ENCODE peak calls at places on chromosomes 11 and 22, in four cellular contexts. Z is G401; U is effector CD4-positive, alpha-beta T cell; G is activated T-cell treated with anti-CD3 and anti-CD28 coated beads, Interleukin-2, amount 50 U/mL, for 4 hours. X is an unnamed sample.

GRCh38 chr22:39674536-39674935 is 104.0 kb downstream of the CACNA1I start:
- DNase-seq in Z (no peak), U (no peak), G (no peak), X (no peak)

GRCh38 chr11:92830382-92831148 is 138.9 kb upstream of the MTNR1B start:
- DNase-seq in Z (peak; percentile 96), U (no peak), G (no peak), X (no peak)

GRCh38 chr11:86116386-86116726 is 47.5 kb upstream of the PICALM start:
- DNase-seq in Z (no peak), U (no peak), G (peak; percentile 8), X (no peak)

GRCh38 chr22:38110008-38110862 is at the start of gene BAIAP2L2:
- DNase-seq in Z (no peak), U (no peak), G (no peak), X (no peak)

GRCh38 chr11:78101073-78101472 is 21.4 kb upstream of the NDUFC2 start:
- DNase-seq in Z (no peak), U (no peak), G (no peak), X (no peak)

GRCh38 chr11:126185200-126186030 is 26.0 kb downstream of the RPUSD4 start:
- DNase-seq in Z (no peak), U (no peak), G (no peak), X (no peak)

GRCh38 chr11:75100314-75100713 is 3.6 kb upstream of the OR2AT4 start:
- DNase-seq in Z (no peak), U (no peak), G (no peak), X (no peak)

GRCh38 chr11:118008271-118008903 is 22.2 kb downstream of the IL10RA start:
- DNase-seq in Z (no peak), U (no peak), G (no peak), X (no peak)

GRCh38 chr22:28002863-28003565 is 84.0 kb upstream of the PITPNB start:
- DNase-seq in Z (no peak), U (no peak), G (no peak), X (no peak)

GRCh38 chr11:44728491-44728910 is 1.7 kb downstream of the TSPAN18 start:
- DNase-seq in Z (peak; percentile 60), U (no peak), G (no peak), X (no peak)

GRCh38 chr11:128394436-128395089 is 192.8 kb downstream of the ETS1 start:
- DNase-seq in Z (no peak), U (no peak), G (no peak), X (no peak)

GRCh38 chr22:35688913-35689675 is 28.6 kb upstream of the APOL5 start:
- DNase-seq in Z (no peak), U (no peak), G (no peak), X (no peak)

GRCh38 chr22:32904044-32904443 is 102.5 kb downstream of the TIMP3 start:
- DNase-seq in Z (peak; percentile 38), U (no peak), G (no peak), X (no peak)

GRCh38 chr11:21564095-21564494 is 628.8 kb upstream of the ANO5 start:
- DNase-seq in Z (no peak), U (no peak), G (no peak), X (no peak)

GRCh38 chr11:17406082-17406817 is 17.8 kb upstream of the KCNJ11 start:
- DNase-seq in Z (no peak), U (no peak), G (no peak), X (no peak)

GRCh38 chr22:45585437-45585755 is 82.7 kb downstream of the FBLN1 start:
- DNase-seq in Z (no peak), U (no peak), G (no peak), X (peak; percentile 38)

GRCh38 chr22:23278883-23279675 is 98.8 kb downstream of the BCR start:
- DNase-seq in Z (no peak), U (no peak), G (no peak), X (peak; percentile 59)

GRCh38 chr11:85423331-85423730 is 203.8 kb downstream of the DLG2 start:
- DNase-seq in Z (no peak), U (no peak), G (no peak), X (no peak)

GRCh38 chr11:66015936-66016792 is 4.4 kb downstream of the CST6 start:
- DNase-seq in Z (no peak), U (no peak), G (no peak), X (no peak)

GRCh38 chr22:44229331-44229730 is 48.6 kb downstream of the PARVG start:
- DNase-seq in Z (no peak), U (no peak), G (no peak), X (no peak)

GRCh38 chr11:19832166-19832750 is 119.6 kb downstream of the NAV2 start:
- DNase-seq in Z (peak; percentile 94), U (no peak), G (no peak), X (no peak)

GRCh38 chr22:49768961-49769690 is 58.5 kb downstream of the BRD1 start:
- DNase-seq in Z (peak; percentile 97), U (no peak), G (no peak), X (no peak)

X was measured in frontal cortex.